ENCODE peak calls at places on chromosomes 16 and 17, in seven cellular contexts. One of them, this sample, is unnamed.

GRCh38 chr16:86384980-86385379 is 125.3 kb upstream of the FOXF1 start:
- ATAC-seq in HCT116: no peak
- ATAC-seq in right cardiac atrium: no peak
- ATAC-seq in IMR-90: no peak
- ATAC-seq in left lobe of liver: no peak
- ATAC-seq in central memory CD8-positive, alpha-beta T cell: no peak
- ATAC-seq in aorta: no peak
- ATAC-seq in this sample: no peak

GRCh38 chr17:67253379-67253778 is 8.4 kb upstream of the HELZ start:
- ATAC-seq in HCT116: no peak
- ATAC-seq in right cardiac atrium: no peak
- ATAC-seq in IMR-90: peak; percentile 68
- ATAC-seq in left lobe of liver: no peak
- ATAC-seq in central memory CD8-positive, alpha-beta T cell: no peak
- ATAC-seq in aorta: no peak
- ATAC-seq in this sample: no peak

GRCh38 chr17:27496971-27497370 is 40.7 kb downstream of the KSR1 start:
- ATAC-seq in HCT116: no peak
- ATAC-seq in right cardiac atrium: no peak
- ATAC-seq in IMR-90: no peak
- ATAC-seq in left lobe of liver: no peak
- ATAC-seq in central memory CD8-positive, alpha-beta T cell: no peak
- ATAC-seq in aorta: no peak
- ATAC-seq in this sample: no peak

GRCh38 chr16:70372921-70373550 is 26.3 kb downstream of the DDX19A start:
- ATAC-seq in HCT116: no peak
- ATAC-seq in right cardiac atrium: no peak
- ATAC-seq in IMR-90: no peak
- ATAC-seq in left lobe of liver: no peak
- ATAC-seq in central memory CD8-positive, alpha-beta T cell: no peak
- ATAC-seq in aorta: no peak
- ATAC-seq in this sample: no peak

GRCh38 chr16:79707867-79708266 is 107.3 kb upstream of the MAF start:
- ATAC-seq in HCT116: no peak
- ATAC-seq in right cardiac atrium: peak; percentile 94
- ATAC-seq in IMR-90: no peak
- ATAC-seq in left lobe of liver: no peak
- ATAC-seq in central memory CD8-positive, alpha-beta T cell: no peak
- ATAC-seq in aorta: peak; percentile 91
- ATAC-seq in this sample: no peak

GRCh38 chr16:505479-506245 is 21.9 kb upstream of the CAPN15 start:
- ATAC-seq in HCT116: no peak
- ATAC-seq in right cardiac atrium: no peak
- ATAC-seq in IMR-90: no peak
- ATAC-seq in left lobe of liver: no peak
- ATAC-seq in central memory CD8-positive, alpha-beta T cell: no peak
- ATAC-seq in aorta: no peak
- ATAC-seq in this sample: no peak

GRCh38 chr16:66881014-66881417 is 701 bp downstream of the PDP2 start:
- ATAC-seq in HCT116: peak; percentile 24
- ATAC-seq in right cardiac atrium: peak; percentile 22
- ATAC-seq in IMR-90: peak; percentile 12
- ATAC-seq in left lobe of liver: peak; percentile 32
- ATAC-seq in central memory CD8-positive, alpha-beta T cell: peak; percentile 45
- ATAC-seq in aorta: no peak
- ATAC-seq in this sample: no peak

GRCh38 chr16:66036775-66037715 is 329.4 kb upstream of the CDH5 start:
- ATAC-seq in HCT116: no peak
- ATAC-seq in right cardiac atrium: peak; percentile 51
- ATAC-seq in IMR-90: no peak
- ATAC-seq in left lobe of liver: no peak
- ATAC-seq in central memory CD8-positive, alpha-beta T cell: no peak
- ATAC-seq in aorta: no peak
- ATAC-seq in this sample: no peak

GRCh38 chr17:2337811-2338657 is 733 bp downstream of the SGSM2 start:
- ATAC-seq in HCT116: peak; percentile 71
- ATAC-seq in right cardiac atrium: peak; percentile 59
- ATAC-seq in IMR-90: peak; percentile 72
- ATAC-seq in left lobe of liver: peak; percentile 63
- ATAC-seq in central memory CD8-positive, alpha-beta T cell: peak; percentile 7
- ATAC-seq in aorta: peak; percentile 51
- ATAC-seq in this sample: peak; percentile 11

GRCh38 chr17:64133546-64134215 is 3.7 kb upstream of the ERN1 start:
- ATAC-seq in HCT116: peak; percentile 30
- ATAC-seq in right cardiac atrium: no peak
- ATAC-seq in IMR-90: no peak
- ATAC-seq in left lobe of liver: peak; percentile 34
- ATAC-seq in central memory CD8-positive, alpha-beta T cell: no peak
- ATAC-seq in aorta: no peak
- ATAC-seq in this sample: no peak

GRCh38 chr16:65758620-65759019 is 607.9 kb upstream of the CDH5 start:
- ATAC-seq in HCT116: no peak
- ATAC-seq in right cardiac atrium: no peak
- ATAC-seq in IMR-90: no peak
- ATAC-seq in left lobe of liver: peak; percentile 54
- ATAC-seq in central memory CD8-positive, alpha-beta T cell: no peak
- ATAC-seq in aorta: no peak
- ATAC-seq in this sample: no peak

GRCh38 chr16:12724216-12724615 is 79.5 kb downstream of the CPPED1 start:
- ATAC-seq in HCT116: no peak
- ATAC-seq in right cardiac atrium: peak; percentile 66
- ATAC-seq in IMR-90: no peak
- ATAC-seq in left lobe of liver: no peak
- ATAC-seq in central memory CD8-positive, alpha-beta T cell: no peak
- ATAC-seq in aorta: no peak
- ATAC-seq in this sample: no peak

GRCh38 chr17:9900744-9901143 is 4.3 kb downstream of the RCVRN start:
- ATAC-seq in HCT116: no peak
- ATAC-seq in right cardiac atrium: peak; percentile 26
- ATAC-seq in IMR-90: peak; percentile 78
- ATAC-seq in left lobe of liver: no peak
- ATAC-seq in central memory CD8-positive, alpha-beta T cell: no peak
- ATAC-seq in aorta: peak; percentile 51
- ATAC-seq in this sample: no peak

GRCh38 chr17:77645441-77646430 is 312.8 kb upstream of the TNRC6C start:
- ATAC-seq in HCT116: no peak
- ATAC-seq in right cardiac atrium: no peak
- ATAC-seq in IMR-90: no peak
- ATAC-seq in left lobe of liver: no peak
- ATAC-seq in central memory CD8-positive, alpha-beta T cell: peak; percentile 88
- ATAC-seq in aorta: no peak
- ATAC-seq in this sample: peak; percentile 94

GRCh38 chr17:60510031-60510430 is 16.0 kb downstream of the APPBP2 start:
- ATAC-seq in HCT116: no peak
- ATAC-seq in right cardiac atrium: no peak
- ATAC-seq in IMR-90: no peak
- ATAC-seq in left lobe of liver: no peak
- ATAC-seq in central memory CD8-positive, alpha-beta T cell: no peak
- ATAC-seq in aorta: no peak
- ATAC-seq in this sample: no peak

GRCh38 chr16:8863594-8864424 is 5.0 kb downstream of the CARHSP1 start:
- ATAC-seq in HCT116: peak; percentile 59
- ATAC-seq in right cardiac atrium: peak; percentile 30
- ATAC-seq in IMR-90: no peak
- ATAC-seq in left lobe of liver: peak; percentile 69
- ATAC-seq in central memory CD8-positive, alpha-beta T cell: no peak
- ATAC-seq in aorta: no peak
- ATAC-seq in this sample: no peak

GRCh38 chr17:37220609-37220953 is 155.2 kb upstream of the C17orf78 start:
- ATAC-seq in HCT116: no peak
- ATAC-seq in right cardiac atrium: no peak
- ATAC-seq in IMR-90: peak; percentile 88
- ATAC-seq in left lobe of liver: peak; percentile 48
- ATAC-seq in central memory CD8-positive, alpha-beta T cell: no peak
- ATAC-seq in aorta: no peak
- ATAC-seq in this sample: no peak

GRCh38 chr16:27387724-27388123 is 14.2 kb upstream of the IL21R start:
- ATAC-seq in HCT116: no peak
- ATAC-seq in right cardiac atrium: no peak
- ATAC-seq in IMR-90: peak; percentile 76
- ATAC-seq in left lobe of liver: no peak
- ATAC-seq in central memory CD8-positive, alpha-beta T cell: no peak
- ATAC-seq in aorta: no peak
- ATAC-seq in this sample: peak; percentile 97

GRCh38 chr16:13779676-13780075 is 140.3 kb upstream of the ERCC4 start:
- ATAC-seq in HCT116: no peak
- ATAC-seq in right cardiac atrium: no peak
- ATAC-seq in IMR-90: no peak
- ATAC-seq in left lobe of liver: no peak
- ATAC-seq in central memory CD8-positive, alpha-beta T cell: no peak
- ATAC-seq in aorta: no peak
- ATAC-seq in this sample: no peak

GRCh38 chr16:67451704-67452435 is 20.9 kb downstream of the HSD11B2 start:
- ATAC-seq in HCT116: no peak
- ATAC-seq in right cardiac atrium: no peak
- ATAC-seq in IMR-90: no peak
- ATAC-seq in left lobe of liver: no peak
- ATAC-seq in central memory CD8-positive, alpha-beta T cell: no peak
- ATAC-seq in aorta: peak; percentile 3
- ATAC-seq in this sample: no peak

GRCh38 chr17:29005562-29005887 is 308 bp downstream of the SEZ6 start:
- ATAC-seq in HCT116: no peak
- ATAC-seq in right cardiac atrium: no peak
- ATAC-seq in IMR-90: no peak
- ATAC-seq in left lobe of liver: no peak
- ATAC-seq in central memory CD8-positive, alpha-beta T cell: no peak
- ATAC-seq in aorta: no peak
- ATAC-seq in this sample: no peak

GRCh38 chr17:41338961-41339485 is 11.6 kb downstream of the KRT33A start:
- ATAC-seq in HCT116: no peak
- ATAC-seq in right cardiac atrium: no peak
- ATAC-seq in IMR-90: peak; percentile 53
- ATAC-seq in left lobe of liver: no peak
- ATAC-seq in central memory CD8-positive, alpha-beta T cell: peak; percentile 83
- ATAC-seq in aorta: no peak
- ATAC-seq in this sample: peak; percentile 52

GRCh38 chr17:66952031-66952524 is 12.4 kb upstream of the CACNG4 start:
- ATAC-seq in HCT116: peak; percentile 87
- ATAC-seq in right cardiac atrium: peak; percentile 42
- ATAC-seq in IMR-90: peak; percentile 94
- ATAC-seq in left lobe of liver: no peak
- ATAC-seq in central memory CD8-positive, alpha-beta T cell: no peak
- ATAC-seq in aorta: no peak
- ATAC-seq in this sample: no peak

GRCh38 chr17:59413014-59413725 is 81.7 kb downstream of the YPEL2 start:
- ATAC-seq in HCT116: no peak
- ATAC-seq in right cardiac atrium: peak; percentile 28
- ATAC-seq in IMR-90: no peak
- ATAC-seq in left lobe of liver: no peak
- ATAC-seq in central memory CD8-positive, alpha-beta T cell: no peak
- ATAC-seq in aorta: no peak
- ATAC-seq in this sample: no peak

GRCh38 chr16:81435567-81435966 is 9.0 kb upstream of the CMIP start:
- ATAC-seq in HCT116: no peak
- ATAC-seq in right cardiac atrium: no peak
- ATAC-seq in IMR-90: no peak
- ATAC-seq in left lobe of liver: no peak
- ATAC-seq in central memory CD8-positive, alpha-beta T cell: no peak
- ATAC-seq in aorta: no peak
- ATAC-seq in this sample: no peak

GRCh38 chr16:89484923-89485679 is 5.3 kb downstream of the ANKRD11 start:
- ATAC-seq in HCT116: no peak
- ATAC-seq in right cardiac atrium: no peak
- ATAC-seq in IMR-90: no peak
- ATAC-seq in left lobe of liver: no peak
- ATAC-seq in central memory CD8-positive, alpha-beta T cell: peak; percentile 1
- ATAC-seq in aorta: no peak
- ATAC-seq in this sample: no peak